ENCODE peak calls at places on chromosomes 7 and 10, in four cellular contexts. O is IMR-90, M is keratinocyte, Y is pancreas. Q is an unnamed sample.

GRCh38 chr10:101939273-101939635 is 95.7 kb upstream of the KCNIP2 start:
- DNase-seq in O (peak), M (peak), Y (no peak), Q (peak)

GRCh38 chr10:47175181-47176080 is 124.6 kb upstream of the GDF10 start:
- DNase-seq in M (no peak), Y (no peak), O (no peak), Q (no peak)

GRCh38 chr7:37982423-37982822 is 62.0 kb downstream of the EPDR1 start:
- DNase-seq in Y (no peak), O (no peak), M (no peak), Q (no peak)

GRCh38 chr7:129205126-129205818 is 16.8 kb downstream of the SMO start:
- DNase-seq in M (no peak), O (no peak), Y (no peak), Q (no peak)

GRCh38 chr10:14873090-14873760 is 5.4 kb upstream of the SUV39H2 start:
- DNase-seq in M (no peak), Y (no peak), O (peak), Q (peak)

GRCh38 chr10:103982639-103983038 is 15.7 kb downstream of the SLK start:
- DNase-seq in Y (no peak), O (no peak), M (no peak), Q (no peak)

GRCh38 chr10:124523301-124523871 is 61.8 kb downstream of the LHPP start:
- DNase-seq in Y (no peak), M (no peak), O (no peak), Q (no peak)

GRCh38 chr7:53340220-53340619 is 304.8 kb downstream of the POM121L12 start:
- DNase-seq in Y (no peak), M (no peak), O (no peak), Q (no peak)

GRCh38 chr7:2373124-2373556 is 18.5 kb downstream of the EIF3B start:
- DNase-seq in O (no peak), Y (peak), M (no peak), Q (no peak)

GRCh38 chr7:952548-953441 is 1.7 kb downstream of the ADAP1 start:
- DNase-seq in Y (peak), O (no peak), M (no peak), Q (no peak)

GRCh38 chr7:113267271-113267670 is 148.9 kb upstream of the SMIM30 start:
- DNase-seq in O (peak), Y (no peak), M (no peak), Q (peak)

DNA sequence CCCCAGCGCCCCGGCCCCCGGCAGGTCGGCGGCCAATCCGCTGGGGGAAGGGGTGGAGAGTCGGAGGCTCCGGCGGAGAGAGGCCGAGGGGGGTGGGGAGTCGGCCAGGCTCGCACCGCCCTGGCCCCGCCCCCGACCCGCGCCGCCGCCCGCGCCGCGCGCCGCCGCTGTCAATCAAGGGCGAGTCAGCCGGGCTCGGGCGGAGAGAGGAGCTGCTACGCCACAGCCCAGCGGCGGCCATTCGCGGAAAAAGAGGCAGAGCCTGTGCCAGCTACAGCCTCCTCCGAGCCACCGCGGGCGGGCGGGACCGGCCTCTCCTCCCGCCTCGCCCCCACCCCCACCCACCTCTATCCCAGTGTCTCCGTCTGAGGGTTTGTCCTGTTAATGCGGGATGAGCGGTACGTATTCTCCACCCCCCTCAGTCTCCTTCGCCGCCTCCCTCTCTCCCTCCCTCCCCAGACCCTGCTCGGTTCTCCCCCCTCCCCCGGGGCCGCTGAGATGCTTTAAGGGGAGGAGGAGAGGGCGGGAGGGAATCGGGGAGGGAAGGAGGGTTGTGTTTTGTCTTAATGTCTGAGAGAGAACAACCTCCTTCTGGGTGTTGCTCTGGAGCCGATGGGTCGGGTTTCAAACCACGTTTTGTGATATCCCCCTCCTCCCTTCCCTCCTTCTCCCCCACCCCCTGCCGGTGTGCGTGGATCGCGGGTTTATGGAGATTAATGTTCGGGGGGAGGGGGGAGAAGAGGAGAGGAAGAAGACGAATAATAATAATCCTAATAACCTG is at the start of gene SP4:
- DNase-seq in O (peak), Y (peak), M (peak), Q (peak)
- TF ChIP-seq CTCF in O (peak), Y (no peak), M (no peak), Q (no peak)

GRCh38 chr10:106189254-106189653 is 975.3 kb downstream of the SORCS1 start:
- DNase-seq in Y (peak), M (no peak), O (no peak), Q (no peak)
- TF ChIP-seq CTCF in Y (peak), M (peak), O (peak), Q (peak)

GRCh38 chr7:87882538-87882937 is 6.2 kb downstream of the DBF4 start:
- DNase-seq in M (no peak), Y (no peak), O (no peak), Q (no peak)

GRCh38 chr7:87885018-87885417 is 8.7 kb downstream of the DBF4 start:
- DNase-seq in Y (no peak), M (no peak), O (no peak), Q (no peak)

DNA sequence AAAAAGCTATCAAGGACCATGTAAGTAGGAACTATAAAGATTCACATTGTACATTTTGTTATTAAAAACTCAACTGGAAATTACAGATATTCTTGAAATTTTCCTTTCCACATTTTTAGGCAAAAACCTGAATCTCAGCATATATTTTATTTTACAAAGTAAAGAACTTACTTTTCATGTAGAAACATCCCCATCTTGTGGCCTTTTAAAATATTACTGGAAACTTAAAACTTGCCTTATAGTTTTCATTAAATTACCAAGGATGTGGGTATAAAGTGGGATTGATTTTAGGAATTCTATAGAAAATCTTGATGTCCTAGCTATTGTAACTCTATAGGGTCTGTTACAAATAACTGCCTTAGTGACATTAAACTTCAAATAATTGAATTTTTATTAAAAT is 10.6 kb downstream of the DBF4 start:
- DNase-seq in O (peak), M (no peak), Y (no peak), Q (peak)
- TF ChIP-seq CTCF in O (peak), M (no peak), Y (peak), Q (peak)

GRCh38 chr7:132394283-132395003 is 181.8 kb downstream of the PLXNA4 start:
- DNase-seq in M (no peak), Y (no peak), O (no peak), Q (no peak)
- TF ChIP-seq CTCF in M (peak), Y (no peak), O (no peak), Q (peak)

DNA sequence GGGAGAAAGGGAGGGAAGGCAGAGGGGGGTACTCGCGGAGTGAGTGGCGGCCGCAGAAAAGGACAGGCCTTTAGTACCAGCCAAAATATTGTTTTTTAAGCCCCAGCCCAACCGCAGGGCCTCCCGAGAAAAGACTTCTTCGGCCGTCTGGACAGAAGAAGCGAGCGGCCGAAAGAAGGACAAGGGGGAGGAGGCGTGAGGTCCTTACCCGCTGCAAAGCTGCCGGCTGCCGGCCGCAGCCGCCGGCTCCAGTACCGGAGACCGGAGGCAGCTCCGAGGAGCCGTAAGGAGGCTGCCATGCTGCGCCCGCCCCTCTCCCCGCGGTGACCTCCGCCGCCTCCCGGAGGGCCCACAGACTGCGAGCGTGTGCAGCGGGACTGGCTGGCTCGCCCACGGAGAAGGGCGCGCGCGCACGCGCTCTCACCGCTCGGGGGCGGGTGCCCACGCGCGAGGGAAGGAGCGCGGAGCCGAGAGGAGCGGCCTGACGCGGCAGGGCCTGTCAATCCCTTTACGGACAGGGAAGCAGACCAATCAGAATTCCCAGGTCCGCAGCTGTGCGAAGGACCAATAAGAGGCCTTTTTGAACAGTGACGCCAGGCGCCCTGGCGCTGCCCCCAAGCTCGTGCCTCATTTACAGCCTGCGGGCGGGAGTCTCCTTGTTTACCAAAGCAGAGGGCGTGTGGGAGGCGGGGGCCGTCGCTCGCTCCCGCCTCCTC is at the start of gene HIBADH:
- DNase-seq in O (peak), M (peak), Y (peak), Q (peak)
- TF ChIP-seq CTCF in O (peak), M (no peak), Y (no peak), Q (peak)

Q was measured in HFFc6.